ENCODE peak calls at places on chromosomes 12 and 14, in seven cellular contexts. B, T, L, U, Y, D and O are unnamed samples.

GRCh38 chr12:57483466-57483865 is 3.8 kb upstream of the ARHGAP9 start:
- DNase-seq in U (peak), D (no peak), L (peak), B (no peak), T (no peak), Y (no peak), O (no peak)

GRCh38 chr12:56678852-56679251 is 9.2 kb downstream of the PTGES3 start:
- DNase-seq in T (no peak), B (no peak), Y (no peak), L (no peak), U (no peak), D (no peak), O (no peak)

GRCh38 chr12:100187857-100188519 is 12.6 kb upstream of the ACTR6 start:
- DNase-seq in D (no peak), T (no peak), L (no peak), B (no peak), U (no peak), Y (no peak), O (no peak)

GRCh38 chr12:65878540-65878939 is 54.3 kb downstream of the HMGA2 start:
- DNase-seq in Y (no peak), D (peak), U (no peak), B (no peak), T (no peak), L (peak), O (no peak)

GRCh38 chr12:123150804-123151678 is at the start of gene PITPNM2:
- DNase-seq in D (peak), U (peak), B (peak), L (peak), Y (no peak), T (peak), O (no peak)

GRCh38 chr12:118042091-118042490 is 18.9 kb downstream of the WSB2 start:
- DNase-seq in L (no peak), D (no peak), B (no peak), Y (no peak), U (no peak), T (no peak), O (no peak)

GRCh38 chr14:51298895-51299294 is 58.8 kb downstream of the TMX1 start:
- DNase-seq in D (no peak), L (no peak), T (no peak), Y (no peak), B (no peak), U (no peak), O (peak)

GRCh38 chr12:126198516-126198915 is 1133.3 kb downstream of the AACS start:
- DNase-seq in T (no peak), Y (no peak), D (no peak), L (no peak), B (no peak), U (no peak), O (no peak)

GRCh38 chr14:44945264-44945663 is 16.5 kb downstream of the KLHL28 start:
- DNase-seq in Y (no peak), U (peak), D (no peak), T (no peak), B (no peak), L (no peak), O (no peak)

GRCh38 chr12:4320287-4320858 is 640 bp upstream of the TIGAR start:
- DNase-seq in B (no peak), L (no peak), U (no peak), Y (no peak), T (no peak), D (peak), O (no peak)

GRCh38 chr12:31118347-31118830 is 44.7 kb downstream of the DDX11 start:
- DNase-seq in L (peak), B (peak), U (no peak), Y (no peak), D (peak), T (no peak), O (peak)

GRCh38 chr12:96237465-96238077 is 43.4 kb downstream of the ELK3 start:
- DNase-seq in Y (peak), T (no peak), B (peak), D (no peak), L (no peak), U (peak), O (peak)
- H3K4me3 ChIP-seq in Y (peak), T (no peak), B (no peak), D (no peak), L (no peak), U (no peak), O (no peak)

GRCh38 chr12:109828754-109829511 is 4.3 kb downstream of the TRPV4 start:
- DNase-seq in U (no peak), D (no peak), B (no peak), Y (no peak), L (no peak), T (no peak), O (no peak)
- H3K4me3 ChIP-seq in U (no peak), D (no peak), B (no peak), Y (no peak), L (no peak), T (no peak), O (no peak)

DNA sequence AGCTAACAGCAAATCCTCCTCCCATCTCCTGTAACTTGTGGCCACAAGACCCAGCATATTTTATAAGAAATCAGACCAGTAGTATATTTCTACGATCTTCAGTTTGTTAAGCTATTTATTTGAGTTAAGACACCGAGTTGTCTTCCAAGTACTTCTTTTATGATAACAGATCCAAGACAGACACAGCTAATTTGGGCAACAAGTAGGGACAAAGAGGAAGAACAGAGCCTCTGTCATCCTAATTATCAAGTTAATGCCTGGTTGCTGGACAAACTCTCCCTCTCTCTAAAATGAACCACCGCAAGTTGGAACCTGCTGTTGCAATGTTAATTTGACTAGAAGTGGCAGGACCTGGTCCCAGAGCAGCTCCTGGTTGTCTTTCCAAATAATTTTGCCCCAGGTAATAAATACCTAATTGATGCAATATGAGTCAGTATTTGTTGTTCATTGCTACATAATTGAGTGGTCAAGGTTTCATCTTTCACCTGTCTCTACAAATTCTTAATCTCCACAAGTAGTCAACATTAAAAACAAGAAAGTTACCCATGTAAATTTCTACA is 323.7 kb downstream of the PAWR start:
- DNase-seq in T (no peak), B (no peak), U (no peak), L (no peak), D (no peak), Y (no peak), O (no peak)
- H3K4me3 ChIP-seq in T (no peak), B (no peak), U (no peak), L (no peak), D (no peak), Y (no peak), O (no peak)

GRCh38 chr12:111434680-111435338 is 29.1 kb downstream of the SH2B3 start:
- DNase-seq in D (peak), L (no peak), U (peak), B (peak), Y (no peak), T (peak), O (peak)
- H3K4me3 ChIP-seq in D (no peak), L (no peak), U (no peak), B (no peak), Y (peak), T (peak), O (no peak)

GRCh38 chr12:94261119-94261518 is 112.7 kb downstream of the PLXNC1 start:
- DNase-seq in L (peak), U (no peak), B (no peak), Y (no peak), T (no peak), D (no peak), O (no peak)

GRCh38 chr12:94261781-94262180 is 113.4 kb downstream of the PLXNC1 start:
- DNase-seq in U (no peak), L (no peak), Y (no peak), T (no peak), D (no peak), B (no peak), O (no peak)

GRCh38 chr12:94260017-94260416 is 111.6 kb downstream of the PLXNC1 start:
- DNase-seq in B (no peak), U (no peak), T (no peak), Y (no peak), L (no peak), D (no peak), O (no peak)

GRCh38 chr12:94262228-94263010 is 114.0 kb downstream of the PLXNC1 start:
- DNase-seq in L (no peak), D (peak), Y (peak), T (peak), U (peak), B (peak), O (peak)

DNA sequence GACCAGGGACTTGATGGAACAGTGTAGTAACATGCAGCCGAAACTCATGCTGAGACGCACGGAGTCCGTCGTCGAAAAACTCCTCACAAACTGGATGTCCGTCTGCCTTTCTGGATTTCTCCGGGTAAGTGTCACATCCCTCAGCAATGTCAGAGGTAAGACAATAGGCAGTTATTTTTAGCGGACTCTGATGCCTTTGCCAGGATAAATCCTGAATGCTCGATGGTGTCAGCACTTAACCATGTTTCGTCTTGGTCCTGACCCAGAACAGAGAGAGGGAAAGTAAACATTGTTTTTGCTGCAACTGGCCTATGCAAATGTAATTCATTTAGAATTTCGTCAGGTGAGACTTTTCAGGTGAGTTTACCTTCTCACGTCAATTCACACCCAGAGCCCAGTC is 112.3 kb downstream of the PLXNC1 start:
- DNase-seq in L (no peak), D (no peak), B (no peak), U (no peak), T (no peak), Y (no peak), O (no peak)
- H3K4me3 ChIP-seq in L (no peak), D (no peak), B (no peak), U (no peak), T (no peak), Y (no peak), O (no peak)

GRCh38 chr12:11823593-11823992 is 174.1 kb downstream of the ETV6 start:
- DNase-seq in Y (no peak), D (no peak), L (no peak), U (no peak), T (no peak), B (no peak), O (no peak)
- H3K4me3 ChIP-seq in Y (no peak), D (no peak), L (no peak), U (no peak), T (no peak), B (no peak), O (no peak)

GRCh38 chr12:77060883-77061240 is 4.5 kb downstream of the E2F7 start:
- DNase-seq in L (no peak), D (no peak), Y (no peak), B (no peak), U (no peak), T (no peak), O (no peak)
- H3K4me3 ChIP-seq in L (no peak), D (no peak), Y (no peak), B (no peak), U (no peak), T (no peak), O (no peak)

GRCh38 chr12:47023311-47023710 is 56.1 kb upstream of the PCED1B start:
- DNase-seq in T (no peak), B (no peak), D (no peak), U (no peak), Y (no peak), L (peak), O (no peak)

GRCh38 chr12:47025349-47025748 is 54.1 kb upstream of the PCED1B start:
- DNase-seq in B (no peak), Y (no peak), U (no peak), D (no peak), T (no peak), L (no peak), O (no peak)

GRCh38 chr12:47024463-47024862 is 55.0 kb upstream of the PCED1B start:
- DNase-seq in L (no peak), B (no peak), Y (no peak), T (no peak), D (no peak), U (no peak), O (no peak)

GRCh38 chr12:47022296-47022695 is 57.1 kb upstream of the PCED1B start:
- DNase-seq in D (no peak), B (no peak), Y (no peak), L (no peak), U (peak), T (no peak), O (no peak)

DNA sequence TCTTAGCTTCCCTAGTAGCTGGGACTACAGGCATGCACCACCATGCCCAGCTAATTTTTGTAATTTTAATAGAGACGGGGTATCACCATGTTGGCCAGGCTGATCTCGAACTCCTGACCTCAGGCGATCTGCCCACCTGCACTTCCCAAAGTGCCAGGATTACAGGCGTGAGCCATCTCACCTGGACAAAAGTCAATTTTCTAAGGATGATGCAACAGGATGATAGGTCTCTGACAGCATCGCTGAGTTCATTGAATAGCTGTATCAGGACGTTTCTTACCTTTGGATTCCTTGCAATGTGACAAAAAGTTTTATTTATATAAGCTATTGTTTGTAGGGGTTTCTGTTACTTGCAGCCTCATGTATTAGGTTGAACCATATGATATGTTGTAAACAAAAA is 55.5 kb upstream of the PCED1B start:
- DNase-seq in D (no peak), B (no peak), L (no peak), U (no peak), Y (no peak), T (no peak), O (no peak)
- H3K4me3 ChIP-seq in D (no peak), B (no peak), L (no peak), U (no peak), Y (no peak), T (no peak), O (no peak)